ENCODE peak calls at places on chromosomes 1 and 21, in nine cellular contexts. U is AG09319; I is cardiac fibroblast; B is CD8-positive, alpha-beta T cell; S is breast epithelium; A is A549; N is omental fat pad; W is MCF 10A; F is BJ. Q is an unnamed sample.
A peak's percentile ranks its signal among the peaks of the same experiment; 100 is the strongest.

GRCh38 chr1:154556422-154556821 is 2.0 kb downstream of the UBE2Q1 start:
- DNase-seq in U (no peak), I (peak; percentile 59), B (no peak), S (no peak), A (no peak), N (no peak), W (no peak), F (no peak), Q (no peak)

GRCh38 chr1:109502368-109502851 is 7.1 kb downstream of the AMIGO1 start:
- DNase-seq in U (no peak), I (no peak), B (no peak), S (no peak), A (no peak), N (no peak), W (no peak), F (no peak), Q (no peak)

GRCh38 chr1:90850181-90850924 is 133.3 kb upstream of the BARHL2 start:
- DNase-seq in U (no peak), I (peak; percentile 42), B (no peak), S (no peak), A (peak; percentile 14), N (no peak), W (no peak), F (no peak), Q (no peak)

GRCh38 chr1:69686367-69686984 is 118.8 kb downstream of the LRRC7 start:
- DNase-seq in U (no peak), I (no peak), B (no peak), S (no peak), A (no peak), N (no peak), W (no peak), F (no peak), Q (no peak)

GRCh38 chr1:230157409-230158390 is 90.7 kb downstream of the GALNT2 start:
- DNase-seq in U (no peak), I (peak; percentile 68), B (no peak), S (no peak), A (no peak), N (no peak), W (no peak), F (no peak), Q (no peak)

GRCh38 chr1:58699011-58699762 is 675 bp downstream of the MYSM1 start:
- DNase-seq in U (no peak), I (peak; percentile 21), B (no peak), S (no peak), A (no peak), N (no peak), W (peak; percentile 34), F (no peak), Q (no peak)

GRCh38 chr1:203544485-203544884 is 50.5 kb downstream of the OPTC start:
- DNase-seq in U (no peak), I (no peak), B (no peak), S (no peak), A (no peak), N (no peak), W (no peak), F (no peak), Q (no peak)

GRCh38 chr1:3471356-3472087 is 17.1 kb downstream of the ARHGEF16 start:
- DNase-seq in U (no peak), I (peak; percentile 72), B (no peak), S (no peak), A (peak; percentile 28), N (no peak), W (peak; percentile 53), F (no peak), Q (no peak)

GRCh38 chr1:9231648-9232332 is 2.8 kb upstream of the H6PD start:
- DNase-seq in U (no peak), I (peak; percentile 30), B (no peak), S (no peak), A (no peak), N (no peak), W (peak; percentile 80), F (no peak), Q (no peak)

GRCh38 chr1:33433509-33434362 is 2.8 kb upstream of the PHC2 start:
- DNase-seq in U (peak; percentile 92), I (peak; percentile 97), B (no peak), S (no peak), A (peak; percentile 16), N (peak; percentile 73), W (peak; percentile 100), F (peak; percentile 100), Q (no peak)

GRCh38 chr1:27343639-27344025 is 1.8 kb downstream of the SYTL1 start:
- DNase-seq in U (no peak), I (no peak), B (no peak), S (peak; percentile 47), A (no peak), N (no peak), W (no peak), F (no peak), Q (no peak)

GRCh38 chr21:23127973-23128372 is 2129.8 kb downstream of the NCAM2 start:
- DNase-seq in U (no peak), I (no peak), B (no peak), S (no peak), A (no peak), N (no peak), W (no peak), F (no peak), Q (no peak)

GRCh38 chr1:22207605-22208264 is 64.8 kb upstream of the WNT4 start:
- DNase-seq in U (no peak), I (peak; percentile 3), B (no peak), S (no peak), A (no peak), N (no peak), W (no peak), F (no peak), Q (no peak)

GRCh38 chr1:52825868-52826267 is 16.7 kb upstream of the ZYG11A start:
- DNase-seq in U (no peak), I (peak; percentile 29), B (no peak), S (no peak), A (no peak), N (no peak), W (peak; percentile 31), F (no peak), Q (no peak)
- TF ChIP-seq CTCF in U (no peak), I (peak; percentile 16), B (no peak), S (no peak), A (peak; percentile 37), N (no peak), W (peak; percentile 12), F (no peak), Q (peak; percentile 9)

GRCh38 chr1:160876311-160876710 is 8.7 kb downstream of the ITLN1 start:
- DNase-seq in U (no peak), I (peak; percentile 31), B (no peak), S (no peak), A (no peak), N (no peak), W (no peak), F (no peak), Q (no peak)

GRCh38 chr1:160879056-160879455 is 5.9 kb downstream of the ITLN1 start:
- DNase-seq in U (no peak), I (no peak), B (no peak), S (no peak), A (no peak), N (no peak), W (no peak), F (no peak), Q (no peak)

GRCh38 chr1:160874935-160875334 is 10.0 kb downstream of the ITLN1 start:
- DNase-seq in U (no peak), I (no peak), B (no peak), S (no peak), A (no peak), N (no peak), W (peak; percentile 41), F (no peak), Q (no peak)

DNA sequence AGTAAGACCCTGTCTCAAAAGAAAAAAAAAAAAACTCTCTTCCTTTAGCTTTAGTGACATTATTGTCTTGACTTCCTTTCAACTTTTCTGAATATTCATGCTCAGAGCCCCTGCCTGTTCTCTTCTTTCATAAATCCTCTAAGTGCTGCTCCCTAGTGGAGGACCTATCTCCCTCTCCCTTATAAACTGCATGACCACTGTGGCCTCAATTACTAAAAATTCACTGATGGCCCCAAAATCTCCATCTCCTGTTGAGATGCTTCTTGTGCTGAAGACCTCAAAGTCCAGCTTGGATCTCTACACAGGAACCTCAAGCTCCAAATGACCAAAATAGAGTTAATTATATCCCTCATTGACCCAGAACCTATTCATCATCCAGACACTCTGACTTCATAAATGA is 7.8 kb downstream of the ITLN1 start:
- DNase-seq in U (no peak), I (no peak), B (no peak), S (no peak), A (no peak), N (no peak), W (no peak), F (no peak), Q (no peak)
- TF ChIP-seq CTCF in U (no peak), I (no peak), B (peak; percentile 62), S (no peak), A (no peak), N (no peak), W (no peak), F (no peak), Q (peak; percentile 73)

GRCh38 chr1:15739745-15740144 is 2.6 kb upstream of the TMEM82 start:
- DNase-seq in U (no peak), I (no peak), B (no peak), S (no peak), A (no peak), N (no peak), W (no peak), F (no peak), Q (no peak)
- TF ChIP-seq CTCF in U (no peak), I (peak; percentile 27), B (no peak), S (no peak), A (no peak), N (no peak), W (no peak), F (peak; percentile 28), Q (no peak)

GRCh38 chr1:26189331-26189730 is 1.1 kb upstream of the CATSPER4 start:
- DNase-seq in U (no peak), I (no peak), B (no peak), S (no peak), A (no peak), N (no peak), W (no peak), F (no peak), Q (no peak)

GRCh38 chr1:26191739-26192138 is 1.3 kb downstream of the CATSPER4 start:
- DNase-seq in U (no peak), I (no peak), B (no peak), S (no peak), A (no peak), N (no peak), W (no peak), F (no peak), Q (no peak)

GRCh38 chr1:26188477-26188876 is 1.9 kb upstream of the CATSPER4 start:
- DNase-seq in U (no peak), I (no peak), B (no peak), S (no peak), A (no peak), N (no peak), W (no peak), F (no peak), Q (no peak)

GRCh38 chr1:26190373-26190987 is at the start of gene CATSPER4:
- DNase-seq in U (no peak), I (peak; percentile 20), B (no peak), S (no peak), A (peak; percentile 57), N (no peak), W (peak; percentile 17), F (no peak), Q (no peak)

GRCh38 chr1:26189751-26190275 is 589 bp upstream of the CATSPER4 start:
- DNase-seq in U (no peak), I (no peak), B (no peak), S (no peak), A (no peak), N (no peak), W (no peak), F (no peak), Q (no peak)
- TF ChIP-seq CTCF in U (no peak), I (no peak), B (no peak), S (no peak), A (no peak), N (no peak), W (no peak), F (no peak), Q (no peak)

Q was measured in natural killer cell.